ENCODE peak calls at places on chromosome 18, in nine cellular contexts. L is hepatocyte, I is dorsolateral prefrontal cortex, E is tibial nerve, O is coronary artery, T is OCI-LY7, U is foreskin fibroblast, K is ascending aorta, Y is pancreas. F is an unnamed sample.

GRCh38 chr18:7950380-7951143 is 383.4 kb downstream of the PTPRM start:
- DNase-seq in T (no peak), U (peak), L (peak), K (no peak), E (no peak), O (no peak), I (no peak), Y (no peak), F (no peak)

GRCh38 chr18:2903006-2903405 is 56.2 kb downstream of the EMILIN2 start:
- DNase-seq in K (peak), O (peak), T (no peak), I (no peak), Y (no peak), L (peak), U (peak), E (peak), F (no peak)

GRCh38 chr18:27778441-27778840 is 398.5 kb downstream of the CDH2 start:
- DNase-seq in Y (no peak), E (no peak), K (no peak), O (no peak), T (no peak), I (no peak), U (peak), L (peak), F (no peak)

GRCh38 chr18:8998481-8999217 is 103.8 kb upstream of the NDUFV2 start:
- DNase-seq in Y (no peak), I (no peak), O (no peak), U (no peak), K (no peak), L (no peak), T (no peak), E (no peak), F (no peak)

GRCh38 chr18:45560870-45561269 is 54.4 kb upstream of the SLC14A2 start:
- DNase-seq in K (no peak), O (no peak), Y (no peak), E (no peak), T (no peak), I (no peak), U (no peak), L (no peak), F (no peak)

GRCh38 chr18:10351221-10351795 is 103.1 kb upstream of the APCDD1 start:
- DNase-seq in T (no peak), O (no peak), L (no peak), Y (no peak), U (peak), I (no peak), E (no peak), K (no peak), F (no peak)

GRCh38 chr18:12699747-12700146 is 2.8 kb downstream of the CEP76 start:
- DNase-seq in E (no peak), L (no peak), K (no peak), Y (no peak), U (no peak), T (no peak), I (no peak), O (no peak), F (no peak)

GRCh38 chr18:63317982-63318881 is 1.3 kb downstream of the BCL2 start:
- DNase-seq in I (peak), E (peak), K (peak), T (no peak), L (peak), Y (peak), O (peak), U (no peak), F (no peak)

GRCh38 chr18:75167759-75168211 is 41.2 kb downstream of the PTGR3 start:
- DNase-seq in E (no peak), T (no peak), O (peak), I (no peak), K (no peak), U (no peak), L (no peak), Y (no peak), F (no peak)

GRCh38 chr18:48138660-48139426 is 208.4 kb upstream of the SMAD2 start:
- DNase-seq in E (no peak), U (no peak), O (no peak), K (no peak), I (no peak), Y (no peak), T (no peak), L (no peak), F (no peak)

GRCh38 chr18:48142994-48143393 is 212.5 kb upstream of the SMAD2 start:
- DNase-seq in U (no peak), T (peak), Y (no peak), E (no peak), L (no peak), I (no peak), O (no peak), K (no peak), F (no peak)

GRCh38 chr18:48139427-48140347 is 209.2 kb upstream of the SMAD2 start:
- DNase-seq in E (no peak), I (no peak), O (no peak), L (no peak), T (no peak), U (no peak), K (no peak), Y (peak), F (no peak)

GRCh38 chr18:48142353-48142752 is 211.9 kb upstream of the SMAD2 start:
- DNase-seq in T (no peak), Y (no peak), I (no peak), O (no peak), E (no peak), K (no peak), L (no peak), U (no peak), F (no peak)

DNA sequence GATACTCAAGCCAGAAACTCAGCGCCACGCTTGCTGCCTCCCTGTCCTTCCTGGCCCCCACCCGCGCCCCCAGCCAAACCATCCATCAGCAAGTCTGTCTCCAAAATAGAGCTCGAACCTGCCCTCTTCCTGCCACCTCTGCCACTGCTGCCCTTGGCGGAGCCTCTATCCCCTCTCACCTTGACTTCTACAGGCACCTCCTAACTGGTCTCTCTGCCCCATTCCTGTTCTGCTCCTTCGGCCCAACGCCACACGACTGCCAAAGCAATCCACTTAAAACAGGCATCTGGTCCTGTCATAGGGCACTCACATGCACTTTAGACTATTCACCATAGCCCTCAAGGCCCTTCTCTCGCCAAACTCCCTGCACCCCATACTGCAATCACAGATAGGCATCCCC is 210.3 kb upstream of the SMAD2 start:
- DNase-seq in Y (no peak), I (no peak), U (no peak), L (no peak), T (no peak), K (no peak), E (no peak), O (no peak), F (no peak)
- TF ChIP-seq CTCF in Y (no peak), I (no peak), U (no peak), L (no peak), T (no peak), K (no peak), E (no peak), O (no peak), F (no peak)

DNA sequence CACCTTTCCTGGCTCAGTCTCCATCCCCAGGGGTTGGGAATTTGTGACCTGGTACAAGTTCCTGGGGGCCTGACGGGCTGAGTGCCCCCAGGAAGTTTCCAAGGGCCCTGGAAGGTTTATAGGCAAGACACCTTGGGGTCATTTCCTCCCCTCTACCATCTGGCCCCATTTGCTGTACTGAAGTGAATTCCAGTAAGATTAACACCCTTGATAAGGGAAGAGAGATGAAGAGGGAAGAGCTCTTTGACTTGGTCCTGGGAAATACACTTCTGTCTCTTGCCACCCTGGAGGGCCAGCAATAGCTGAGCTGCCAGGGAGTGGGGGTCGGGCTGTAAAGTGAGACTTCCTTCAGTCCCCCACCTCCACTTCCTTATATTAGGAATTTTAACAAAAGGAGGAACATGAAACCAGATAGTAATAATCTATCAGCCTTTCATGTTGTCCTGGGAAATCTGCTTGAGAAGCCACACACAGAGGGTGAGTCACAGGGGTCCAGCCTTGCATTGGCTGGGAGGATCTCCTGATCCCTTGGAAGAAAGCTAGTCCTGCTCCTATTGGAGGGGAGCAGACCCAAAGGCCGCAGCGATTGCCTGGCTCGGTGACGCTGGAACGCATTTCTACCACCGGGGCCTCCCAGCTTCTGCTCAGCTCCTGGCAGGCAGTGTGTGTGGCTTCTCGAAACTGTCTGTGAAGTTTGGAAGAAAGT is 87.4 kb downstream of the ACAA2 start:
- DNase-seq in O (no peak), K (peak), U (peak), I (no peak), T (no peak), Y (no peak), E (peak), L (peak), F (no peak)
- TF ChIP-seq CTCF in O (no peak), K (no peak), U (no peak), I (no peak), T (no peak), Y (no peak), E (peak), L (no peak), F (no peak)

GRCh38 chr18:50866765-50867164 is 12.2 kb upstream of the ME2 start:
- DNase-seq in T (peak), L (no peak), O (no peak), E (no peak), Y (no peak), K (no peak), I (no peak), U (no peak), F (no peak)
- TF ChIP-seq CTCF in T (peak), L (peak), O (no peak), E (peak), Y (no peak), K (no peak), I (peak), U (peak), F (peak)

GRCh38 chr18:51278045-51278649 is 80.7 kb upstream of the MEX3C start:
- DNase-seq in O (no peak), E (no peak), K (no peak), T (peak), U (no peak), L (peak), I (peak), Y (peak), F (peak)
- TF ChIP-seq CTCF in O (no peak), E (no peak), K (peak), T (peak), U (peak), L (peak), I (peak), Y (peak), F (peak)

GRCh38 chr18:36212301-36212977 is 25.1 kb downstream of the MOCOS start:
- DNase-seq in U (no peak), E (no peak), Y (no peak), O (no peak), T (no peak), K (no peak), L (no peak), I (no peak), F (no peak)
- TF ChIP-seq CTCF in U (peak), E (no peak), Y (no peak), O (no peak), T (no peak), K (no peak), L (no peak), I (no peak), F (no peak)

F was measured in D721Med.